ENCODE peak calls at places on chromosomes 6 and 20, in nine cellular contexts. U is iPS-NIHi11; W is stimulated activated CD8-positive, alpha-beta memory T cell treated with anti-CD3 and anti-CD28 coated beads, Interleukin-2, amount 100 ng/mL, for 1 hour; P is NB4; C is activated CD8-positive, alpha-beta memory T cell treated with anti-CD3 and anti-CD28 coated beads for 24 hours; R is activated T-cell treated with anti-CD3 and anti-CD28 coated beads for 1 hour; B is lung; G is mammary epithelial cell; X is nephron progenitor cell. V is an unnamed sample.

GRCh38 chr20:59670786-59671492 is 66.6 kb downstream of the PHACTR3 start:
- DNase-seq in U (no peak), P (no peak), R (no peak), W (no peak), X (no peak), B (peak; percentile 16), C (no peak), G (no peak), V (no peak)

GRCh38 chr6:27890351-27891299 is 21.6 kb downstream of the OR2B2 start:
- DNase-seq in G (peak; percentile 94), X (peak; percentile 69), R (peak; percentile 49), B (no peak), W (no peak), U (peak; percentile 30), C (peak; percentile 88), P (peak; percentile 98), V (peak; percentile 96)

GRCh38 chr20:57213924-57214323 is 52.5 kb downstream of the BMP7 start:
- DNase-seq in G (no peak), C (no peak), W (no peak), R (no peak), B (no peak), P (no peak), U (no peak), X (no peak), V (no peak)

GRCh38 chr6:33785766-33786165 is 3.2 kb downstream of the LEMD2 start:
- DNase-seq in U (no peak), W (no peak), G (peak; percentile 31), X (no peak), P (no peak), C (no peak), B (no peak), R (no peak), V (no peak)

GRCh38 chr6:162313922-162314660 is 413.5 kb downstream of the PRKN start:
- DNase-seq in U (no peak), B (no peak), X (no peak), P (no peak), W (no peak), G (no peak), C (no peak), R (no peak), V (no peak)

GRCh38 chr6:166620478-166621113 is 6.5 kb downstream of the RPS6KA2 start:
- DNase-seq in W (no peak), C (peak; percentile 40), P (no peak), U (no peak), R (no peak), G (no peak), B (no peak), X (no peak), V (no peak)

GRCh38 chr6:87483929-87484328 is 11.2 kb downstream of the SLC35A1 start:
- DNase-seq in W (no peak), R (no peak), P (peak; percentile 84), X (peak; percentile 52), C (no peak), U (peak; percentile 50), B (no peak), G (peak; percentile 64), V (peak; percentile 73)

GRCh38 chr20:37331060-37331857 is 14.7 kb upstream of the SRC start:
- DNase-seq in G (no peak), X (no peak), W (no peak), P (no peak), B (no peak), R (no peak), U (no peak), C (no peak), V (no peak)

GRCh38 chr20:60599381-60599780 is 641.2 kb downstream of the CDH26 start:
- DNase-seq in P (no peak), G (no peak), C (no peak), W (no peak), R (no peak), U (no peak), X (no peak), B (no peak), V (no peak)

GRCh38 chr20:34875657-34876160 is 703 bp upstream of the ACSS2 start:
- DNase-seq in U (no peak), W (no peak), R (no peak), P (no peak), C (no peak), G (no peak), B (no peak), X (no peak), V (peak; percentile 61)

GRCh38 chr6:52725133-52725529 is 38.1 kb downstream of the GSTA2 start:
- DNase-seq in P (no peak), B (no peak), U (no peak), R (no peak), G (peak; percentile 27), X (no peak), C (no peak), W (no peak), V (no peak)

GRCh38 chr20:45032781-45033180 is 66.5 kb downstream of the STK4 start:
- DNase-seq in G (no peak), W (no peak), X (no peak), C (no peak), R (no peak), B (no peak), U (no peak), P (no peak), V (no peak)

GRCh38 chr6:151962246-151962846 is 154.9 kb downstream of the ESR1 start:
- DNase-seq in U (no peak), C (no peak), W (no peak), R (no peak), P (peak; percentile 47), G (peak; percentile 52), B (no peak), X (no peak), V (peak; percentile 70)

GRCh38 chr6:107674995-107675738 is 148.9 kb downstream of the SCML4 start:
- DNase-seq in G (peak; percentile 71), R (peak; percentile 82), C (peak; percentile 94), W (peak; percentile 73), X (peak; percentile 89), P (peak; percentile 89), B (peak; percentile 83), U (peak; percentile 89), V (peak; percentile 74)

GRCh38 chr20:40943591-40943990 is 85.0 kb upstream of the TOP1 start:
- DNase-seq in U (peak; percentile 30), W (no peak), G (no peak), B (no peak), C (no peak), P (no peak), R (no peak), X (no peak), V (no peak)

GRCh38 chr6:136544326-136544725 is 5.9 kb downstream of the MAP7 start:
- DNase-seq in W (no peak), B (no peak), U (no peak), X (no peak), P (no peak), R (no peak), G (no peak), C (no peak), V (no peak)

GRCh38 chr20:33985830-33986229 is 7.9 kb upstream of the RALY start:
- DNase-seq in B (no peak), U (no peak), X (no peak), C (no peak), G (no peak), P (no peak), R (no peak), W (no peak), V (no peak)

GRCh38 chr6:135087803-135088202 is 33.2 kb upstream of the HBS1L start:
- DNase-seq in W (no peak), P (peak; percentile 14), B (no peak), G (no peak), X (no peak), C (no peak), R (peak; percentile 14), U (no peak), V (peak; percentile 66)

GRCh38 chr6:1247058-1247457 is 64.8 kb upstream of the FOXQ1 start:
- DNase-seq in B (no peak), X (no peak), R (no peak), P (no peak), C (no peak), U (no peak), W (no peak), G (no peak), V (no peak)

GRCh38 chr6:84093405-84094049 is 60.0 kb downstream of the MRAP2 start:
- DNase-seq in R (no peak), W (no peak), P (peak; percentile 92), U (no peak), X (no peak), G (no peak), C (no peak), B (no peak), V (peak; percentile 100)

GRCh38 chr20:61663521-61664425 is 401.9 kb downstream of the TAF4 start:
- DNase-seq in U (no peak), X (no peak), P (no peak), W (no peak), C (no peak), B (no peak), R (no peak), G (no peak), V (no peak)

GRCh38 chr6:33018904-33019303 is 9.5 kb upstream of the HLA-DOA start:
- DNase-seq in R (no peak), X (no peak), W (no peak), G (no peak), C (no peak), U (no peak), P (peak; percentile 86), B (peak; percentile 86), V (peak; percentile 98)

GRCh38 chr20:32906200-32906599 is 47.5 kb downstream of the EFCAB8 start:
- DNase-seq in B (no peak), R (no peak), C (no peak), U (no peak), G (no peak), X (no peak), W (no peak), P (peak; percentile 26), V (no peak)

GRCh38 chr6:157227202-157228166 is 95.8 kb downstream of the TMEM242 start:
- DNase-seq in W (no peak), X (no peak), P (peak; percentile 72), U (no peak), R (no peak), C (no peak), B (no peak), G (no peak), V (peak; percentile 9)

GRCh38 chr6:149242883-149243282 is 74.6 kb upstream of the TAB2 start:
- DNase-seq in W (no peak), G (no peak), B (no peak), P (no peak), X (no peak), R (no peak), U (no peak), C (no peak), V (no peak)

GRCh38 chr6:15588966-15589634 is 73.7 kb downstream of the DTNBP1 start:
- DNase-seq in P (no peak), G (peak; percentile 73), C (no peak), R (no peak), B (no peak), W (no peak), X (no peak), U (no peak), V (peak; percentile 42)

GRCh38 chr6:33075568-33076405 is at the start of gene HLA-DPB1:
- DNase-seq in B (no peak), X (no peak), R (no peak), P (peak; percentile 56), G (peak; percentile 56), W (no peak), C (peak; percentile 74), U (peak; percentile 62), V (peak; percentile 30)

GRCh38 chr6:18101271-18101670 is 21.2 kb downstream of the NHLRC1 start:
- DNase-seq in U (no peak), G (peak; percentile 54), W (no peak), R (no peak), X (no peak), C (no peak), P (no peak), B (no peak), V (no peak)

GRCh38 chr6:32971581-32972352 is 3.4 kb downstream of the BRD2 start:
- DNase-seq in P (peak; percentile 100), X (peak; percentile 99), W (peak; percentile 100), U (peak; percentile 83), C (peak; percentile 100), R (peak; percentile 100), G (peak; percentile 100), B (peak; percentile 100), V (peak; percentile 100)

GRCh38 chr6:26195924-26196845 is 109.0 kb downstream of the HFE start:
- DNase-seq in U (no peak), X (no peak), W (no peak), R (no peak), C (peak; percentile 69), B (no peak), G (peak; percentile 27), P (peak; percentile 72), V (peak; percentile 49)

GRCh38 chr20:63941282-63942060 is 14.7 kb downstream of the UCKL1 start:
- DNase-seq in R (peak; percentile 58), X (no peak), W (peak; percentile 63), B (peak; percentile 84), P (no peak), U (peak; percentile 77), G (peak; percentile 71), C (peak; percentile 80), V (peak; percentile 86)